ENCODE peak calls at places on chromosomes 3 and 15, in seven cellular contexts. One of them, this sample, is unnamed.

GRCh38 chr15:60358935-60359672 is 38.7 kb downstream of the ANXA2 start:
- DNase-seq in EH: peak
- DNase-seq in aorta: no peak
- DNase-seq in iris pigment epithelial cell: peak
- DNase-seq in stimulated activated CD4-positive, alpha-beta T cell treated with anti-CD3 and anti-CD28 coated beads, Interleukin-1b, Interleukin-23, amount 100 ng/mL, for 1 hour: no peak
- DNase-seq in GF-D8: no peak
- DNase-seq in NCI-H2081: peak
- DNase-seq in this sample: peak

GRCh38 chr3:15081960-15082664 is 16.8 kb downstream of the RBSN start:
- DNase-seq in EH: peak
- DNase-seq in aorta: peak
- DNase-seq in stimulated activated CD4-positive, alpha-beta T cell treated with anti-CD3 and anti-CD28 coated beads, Interleukin-1b, Interleukin-23, amount 100 ng/mL, for 1 hour: no peak
- DNase-seq in GF-D8: no peak
- DNase-seq in iris pigment epithelial cell: peak
- DNase-seq in NCI-H2081: no peak
- DNase-seq in this sample: no peak

GRCh38 chr15:101597360-101597928 is 54.7 kb downstream of the TM2D3 start:
- DNase-seq in aorta: no peak
- DNase-seq in stimulated activated CD4-positive, alpha-beta T cell treated with anti-CD3 and anti-CD28 coated beads, Interleukin-1b, Interleukin-23, amount 100 ng/mL, for 1 hour: no peak
- DNase-seq in iris pigment epithelial cell: peak
- DNase-seq in EH: no peak
- DNase-seq in GF-D8: no peak
- DNase-seq in NCI-H2081: no peak
- DNase-seq in this sample: no peak

GRCh38 chr15:31456329-31457060 is 129.9 kb downstream of the KLF13 start:
- DNase-seq in EH: no peak
- DNase-seq in stimulated activated CD4-positive, alpha-beta T cell treated with anti-CD3 and anti-CD28 coated beads, Interleukin-1b, Interleukin-23, amount 100 ng/mL, for 1 hour: no peak
- DNase-seq in iris pigment epithelial cell: no peak
- DNase-seq in GF-D8: no peak
- DNase-seq in aorta: peak
- DNase-seq in NCI-H2081: no peak
- DNase-seq in this sample: no peak

GRCh38 chr3:57163751-57164150 is 1.4 kb downstream of the IL17RD start:
- DNase-seq in aorta: no peak
- DNase-seq in EH: no peak
- DNase-seq in GF-D8: no peak
- DNase-seq in iris pigment epithelial cell: no peak
- DNase-seq in NCI-H2081: no peak
- DNase-seq in stimulated activated CD4-positive, alpha-beta T cell treated with anti-CD3 and anti-CD28 coated beads, Interleukin-1b, Interleukin-23, amount 100 ng/mL, for 1 hour: no peak
- DNase-seq in this sample: no peak

GRCh38 chr3:118984699-118985098 is 49.9 kb downstream of the IGSF11 start:
- DNase-seq in stimulated activated CD4-positive, alpha-beta T cell treated with anti-CD3 and anti-CD28 coated beads, Interleukin-1b, Interleukin-23, amount 100 ng/mL, for 1 hour: no peak
- DNase-seq in iris pigment epithelial cell: no peak
- DNase-seq in NCI-H2081: no peak
- DNase-seq in aorta: no peak
- DNase-seq in EH: no peak
- DNase-seq in GF-D8: no peak
- DNase-seq in this sample: no peak

GRCh38 chr15:41691471-41691870 is 31.3 kb downstream of the MGA start:
- DNase-seq in NCI-H2081: no peak
- DNase-seq in GF-D8: no peak
- DNase-seq in EH: no peak
- DNase-seq in aorta: no peak
- DNase-seq in iris pigment epithelial cell: peak
- DNase-seq in stimulated activated CD4-positive, alpha-beta T cell treated with anti-CD3 and anti-CD28 coated beads, Interleukin-1b, Interleukin-23, amount 100 ng/mL, for 1 hour: no peak
- DNase-seq in this sample: no peak

GRCh38 chr3:185406127-185406620 is 43.2 kb downstream of the MAP3K13 start:
- DNase-seq in EH: no peak
- DNase-seq in GF-D8: no peak
- DNase-seq in aorta: no peak
- DNase-seq in NCI-H2081: peak
- DNase-seq in stimulated activated CD4-positive, alpha-beta T cell treated with anti-CD3 and anti-CD28 coated beads, Interleukin-1b, Interleukin-23, amount 100 ng/mL, for 1 hour: no peak
- DNase-seq in iris pigment epithelial cell: no peak
- DNase-seq in this sample: no peak

GRCh38 chr15:80419546-80419945 is 15.4 kb downstream of the ARNT2 start:
- DNase-seq in NCI-H2081: no peak
- DNase-seq in aorta: no peak
- DNase-seq in iris pigment epithelial cell: peak
- DNase-seq in stimulated activated CD4-positive, alpha-beta T cell treated with anti-CD3 and anti-CD28 coated beads, Interleukin-1b, Interleukin-23, amount 100 ng/mL, for 1 hour: no peak
- DNase-seq in GF-D8: no peak
- DNase-seq in EH: peak
- DNase-seq in this sample: no peak

GRCh38 chr3:64354956-64355355 is 129.7 kb upstream of the PRICKLE2 start:
- DNase-seq in GF-D8: no peak
- DNase-seq in NCI-H2081: no peak
- DNase-seq in stimulated activated CD4-positive, alpha-beta T cell treated with anti-CD3 and anti-CD28 coated beads, Interleukin-1b, Interleukin-23, amount 100 ng/mL, for 1 hour: no peak
- DNase-seq in iris pigment epithelial cell: no peak
- DNase-seq in EH: no peak
- DNase-seq in aorta: no peak
- DNase-seq in this sample: no peak

GRCh38 chr3:108486272-108486787 is 24.1 kb downstream of the MYH15 start:
- DNase-seq in GF-D8: no peak
- DNase-seq in iris pigment epithelial cell: no peak
- DNase-seq in stimulated activated CD4-positive, alpha-beta T cell treated with anti-CD3 and anti-CD28 coated beads, Interleukin-1b, Interleukin-23, amount 100 ng/mL, for 1 hour: no peak
- DNase-seq in NCI-H2081: no peak
- DNase-seq in EH: no peak
- DNase-seq in aorta: no peak
- DNase-seq in this sample: no peak

GRCh38 chr3:154060606-154061380 is 60.4 kb upstream of the ARHGEF26 start:
- DNase-seq in EH: peak
- DNase-seq in stimulated activated CD4-positive, alpha-beta T cell treated with anti-CD3 and anti-CD28 coated beads, Interleukin-1b, Interleukin-23, amount 100 ng/mL, for 1 hour: no peak
- DNase-seq in iris pigment epithelial cell: peak
- DNase-seq in aorta: peak
- DNase-seq in GF-D8: no peak
- DNase-seq in NCI-H2081: no peak
- DNase-seq in this sample: no peak

GRCh38 chr3:109336272-109336957 is 931 bp downstream of the DPPA4 start:
- DNase-seq in aorta: peak
- DNase-seq in EH: peak
- DNase-seq in stimulated activated CD4-positive, alpha-beta T cell treated with anti-CD3 and anti-CD28 coated beads, Interleukin-1b, Interleukin-23, amount 100 ng/mL, for 1 hour: no peak
- DNase-seq in GF-D8: no peak
- DNase-seq in NCI-H2081: no peak
- DNase-seq in iris pigment epithelial cell: peak
- DNase-seq in this sample: no peak

GRCh38 chr3:185656321-185656840 is 70.3 kb downstream of the SENP2 start:
- DNase-seq in NCI-H2081: no peak
- DNase-seq in iris pigment epithelial cell: peak
- DNase-seq in stimulated activated CD4-positive, alpha-beta T cell treated with anti-CD3 and anti-CD28 coated beads, Interleukin-1b, Interleukin-23, amount 100 ng/mL, for 1 hour: no peak
- DNase-seq in EH: peak
- DNase-seq in GF-D8: no peak
- DNase-seq in aorta: peak
- DNase-seq in this sample: no peak

GRCh38 chr15:37865687-37866086 is 68.8 kb upstream of the TMCO5A start:
- DNase-seq in GF-D8: no peak
- DNase-seq in EH: no peak
- DNase-seq in aorta: no peak
- DNase-seq in iris pigment epithelial cell: no peak
- DNase-seq in stimulated activated CD4-positive, alpha-beta T cell treated with anti-CD3 and anti-CD28 coated beads, Interleukin-1b, Interleukin-23, amount 100 ng/mL, for 1 hour: no peak
- DNase-seq in NCI-H2081: no peak
- DNase-seq in this sample: no peak

GRCh38 chr3:155763870-155764463 is 19.1 kb upstream of the PLCH1 start:
- DNase-seq in stimulated activated CD4-positive, alpha-beta T cell treated with anti-CD3 and anti-CD28 coated beads, Interleukin-1b, Interleukin-23, amount 100 ng/mL, for 1 hour: no peak
- DNase-seq in NCI-H2081: no peak
- DNase-seq in EH: no peak
- DNase-seq in iris pigment epithelial cell: no peak
- DNase-seq in aorta: no peak
- DNase-seq in GF-D8: no peak
- DNase-seq in this sample: no peak

GRCh38 chr3:176055851-176056250 is 1141.4 kb downstream of the TBL1XR1 start:
- DNase-seq in aorta: no peak
- DNase-seq in iris pigment epithelial cell: no peak
- DNase-seq in EH: no peak
- DNase-seq in GF-D8: no peak
- DNase-seq in stimulated activated CD4-positive, alpha-beta T cell treated with anti-CD3 and anti-CD28 coated beads, Interleukin-1b, Interleukin-23, amount 100 ng/mL, for 1 hour: no peak
- DNase-seq in NCI-H2081: peak
- DNase-seq in this sample: no peak

GRCh38 chr3:49500408-49501257 is 30.6 kb downstream of the DAG1 start:
- DNase-seq in NCI-H2081: no peak
- DNase-seq in iris pigment epithelial cell: peak
- DNase-seq in GF-D8: peak
- DNase-seq in stimulated activated CD4-positive, alpha-beta T cell treated with anti-CD3 and anti-CD28 coated beads, Interleukin-1b, Interleukin-23, amount 100 ng/mL, for 1 hour: no peak
- DNase-seq in aorta: peak
- DNase-seq in EH: peak
- DNase-seq in this sample: no peak

GRCh38 chr3:81214626-81215025 is 546.8 kb downstream of the GBE1 start:
- DNase-seq in EH: no peak
- DNase-seq in iris pigment epithelial cell: peak
- DNase-seq in NCI-H2081: no peak
- DNase-seq in GF-D8: no peak
- DNase-seq in aorta: no peak
- DNase-seq in stimulated activated CD4-positive, alpha-beta T cell treated with anti-CD3 and anti-CD28 coated beads, Interleukin-1b, Interleukin-23, amount 100 ng/mL, for 1 hour: no peak
- DNase-seq in this sample: no peak

GRCh38 chr3:127134466-127134865 is 58.5 kb upstream of the PRR23E start:
- DNase-seq in iris pigment epithelial cell: no peak
- DNase-seq in NCI-H2081: no peak
- DNase-seq in EH: no peak
- DNase-seq in stimulated activated CD4-positive, alpha-beta T cell treated with anti-CD3 and anti-CD28 coated beads, Interleukin-1b, Interleukin-23, amount 100 ng/mL, for 1 hour: no peak
- DNase-seq in aorta: no peak
- DNase-seq in GF-D8: no peak
- DNase-seq in this sample: no peak

GRCh38 chr3:146839727-146840126 is 234.6 kb upstream of the PLSCR5 start:
- DNase-seq in GF-D8: no peak
- DNase-seq in aorta: no peak
- DNase-seq in NCI-H2081: no peak
- DNase-seq in stimulated activated CD4-positive, alpha-beta T cell treated with anti-CD3 and anti-CD28 coated beads, Interleukin-1b, Interleukin-23, amount 100 ng/mL, for 1 hour: no peak
- DNase-seq in iris pigment epithelial cell: no peak
- DNase-seq in EH: no peak
- DNase-seq in this sample: no peak

GRCh38 chr3:159992601-159993000 is 4.0 kb downstream of the IL12A start:
- DNase-seq in NCI-H2081: no peak
- DNase-seq in aorta: no peak
- DNase-seq in iris pigment epithelial cell: no peak
- DNase-seq in stimulated activated CD4-positive, alpha-beta T cell treated with anti-CD3 and anti-CD28 coated beads, Interleukin-1b, Interleukin-23, amount 100 ng/mL, for 1 hour: no peak
- DNase-seq in EH: no peak
- DNase-seq in GF-D8: no peak
- DNase-seq in this sample: no peak

GRCh38 chr3:46484911-46485696 is 12.7 kb upstream of the RTP3 start:
- DNase-seq in stimulated activated CD4-positive, alpha-beta T cell treated with anti-CD3 and anti-CD28 coated beads, Interleukin-1b, Interleukin-23, amount 100 ng/mL, for 1 hour: no peak
- DNase-seq in NCI-H2081: no peak
- DNase-seq in iris pigment epithelial cell: no peak
- DNase-seq in EH: no peak
- DNase-seq in aorta: no peak
- DNase-seq in GF-D8: no peak
- DNase-seq in this sample: peak

GRCh38 chr3:183287301-183287971 is 34.4 kb downstream of the B3GNT5 start:
- DNase-seq in stimulated activated CD4-positive, alpha-beta T cell treated with anti-CD3 and anti-CD28 coated beads, Interleukin-1b, Interleukin-23, amount 100 ng/mL, for 1 hour: no peak
- DNase-seq in iris pigment epithelial cell: peak
- DNase-seq in aorta: peak
- DNase-seq in NCI-H2081: no peak
- DNase-seq in GF-D8: no peak
- DNase-seq in EH: peak
- DNase-seq in this sample: no peak

GRCh38 chr3:195075941-195076875 is 194.8 kb downstream of the XXYLT1 start:
- DNase-seq in iris pigment epithelial cell: no peak
- DNase-seq in stimulated activated CD4-positive, alpha-beta T cell treated with anti-CD3 and anti-CD28 coated beads, Interleukin-1b, Interleukin-23, amount 100 ng/mL, for 1 hour: no peak
- DNase-seq in GF-D8: no peak
- DNase-seq in NCI-H2081: no peak
- DNase-seq in EH: no peak
- DNase-seq in aorta: peak
- DNase-seq in this sample: no peak

GRCh38 chr15:41513282-41514227 is at the start of gene LTK:
- DNase-seq in GF-D8: no peak
- DNase-seq in stimulated activated CD4-positive, alpha-beta T cell treated with anti-CD3 and anti-CD28 coated beads, Interleukin-1b, Interleukin-23, amount 100 ng/mL, for 1 hour: no peak
- DNase-seq in EH: peak
- DNase-seq in iris pigment epithelial cell: no peak
- DNase-seq in NCI-H2081: no peak
- DNase-seq in aorta: no peak
- DNase-seq in this sample: no peak

GRCh38 chr3:193879099-193879863 is 256.7 kb upstream of the HES1 start:
- DNase-seq in iris pigment epithelial cell: no peak
- DNase-seq in stimulated activated CD4-positive, alpha-beta T cell treated with anti-CD3 and anti-CD28 coated beads, Interleukin-1b, Interleukin-23, amount 100 ng/mL, for 1 hour: no peak
- DNase-seq in EH: no peak
- DNase-seq in NCI-H2081: no peak
- DNase-seq in aorta: no peak
- DNase-seq in GF-D8: no peak
- DNase-seq in this sample: no peak

GRCh38 chr3:161890147-161890625 is 393.6 kb downstream of the OTOL1 start:
- DNase-seq in stimulated activated CD4-positive, alpha-beta T cell treated with anti-CD3 and anti-CD28 coated beads, Interleukin-1b, Interleukin-23, amount 100 ng/mL, for 1 hour: no peak
- DNase-seq in aorta: peak
- DNase-seq in iris pigment epithelial cell: peak
- DNase-seq in GF-D8: no peak
- DNase-seq in NCI-H2081: no peak
- DNase-seq in EH: peak
- DNase-seq in this sample: no peak

GRCh38 chr15:77516076-77516475 is 95.4 kb downstream of the HMG20A start:
- DNase-seq in NCI-H2081: no peak
- DNase-seq in EH: no peak
- DNase-seq in aorta: no peak
- DNase-seq in GF-D8: no peak
- DNase-seq in iris pigment epithelial cell: no peak
- DNase-seq in stimulated activated CD4-positive, alpha-beta T cell treated with anti-CD3 and anti-CD28 coated beads, Interleukin-1b, Interleukin-23, amount 100 ng/mL, for 1 hour: no peak
- DNase-seq in this sample: no peak

GRCh38 chr3:17231537-17232261 is 346.9 kb downstream of the PLCL2 start:
- DNase-seq in iris pigment epithelial cell: no peak
- DNase-seq in aorta: no peak
- DNase-seq in GF-D8: no peak
- DNase-seq in NCI-H2081: no peak
- DNase-seq in stimulated activated CD4-positive, alpha-beta T cell treated with anti-CD3 and anti-CD28 coated beads, Interleukin-1b, Interleukin-23, amount 100 ng/mL, for 1 hour: no peak
- DNase-seq in EH: no peak
- DNase-seq in this sample: no peak

GRCh38 chr15:98801234-98801561 is 152.9 kb downstream of the IGF1R start:
- DNase-seq in aorta: no peak
- DNase-seq in stimulated activated CD4-positive, alpha-beta T cell treated with anti-CD3 and anti-CD28 coated beads, Interleukin-1b, Interleukin-23, amount 100 ng/mL, for 1 hour: no peak
- DNase-seq in GF-D8: no peak
- DNase-seq in NCI-H2081: peak
- DNase-seq in EH: no peak
- DNase-seq in iris pigment epithelial cell: no peak
- DNase-seq in this sample: peak

GRCh38 chr15:83100072-83100646 is 7.3 kb upstream of the TM6SF1 start:
- DNase-seq in GF-D8: no peak
- DNase-seq in NCI-H2081: no peak
- DNase-seq in iris pigment epithelial cell: no peak
- DNase-seq in EH: no peak
- DNase-seq in aorta: no peak
- DNase-seq in stimulated activated CD4-positive, alpha-beta T cell treated with anti-CD3 and anti-CD28 coated beads, Interleukin-1b, Interleukin-23, amount 100 ng/mL, for 1 hour: no peak
- DNase-seq in this sample: no peak

GRCh38 chr15:82934100-82934880 is 18.2 kb downstream of the HOMER2 start:
- DNase-seq in aorta: no peak
- DNase-seq in NCI-H2081: no peak
- DNase-seq in GF-D8: no peak
- DNase-seq in iris pigment epithelial cell: no peak
- DNase-seq in stimulated activated CD4-positive, alpha-beta T cell treated with anti-CD3 and anti-CD28 coated beads, Interleukin-1b, Interleukin-23, amount 100 ng/mL, for 1 hour: no peak
- DNase-seq in EH: no peak
- DNase-seq in this sample: no peak

GRCh38 chr15:74291101-74292071 is 55.3 kb downstream of the CCDC33 start:
- DNase-seq in GF-D8: peak
- DNase-seq in iris pigment epithelial cell: peak
- DNase-seq in NCI-H2081: peak
- DNase-seq in EH: peak
- DNase-seq in stimulated activated CD4-positive, alpha-beta T cell treated with anti-CD3 and anti-CD28 coated beads, Interleukin-1b, Interleukin-23, amount 100 ng/mL, for 1 hour: no peak
- DNase-seq in aorta: peak
- DNase-seq in this sample: no peak

GRCh38 chr3:39541917-39542329 is 74.4 kb downstream of the MOBP start:
- DNase-seq in aorta: no peak
- DNase-seq in EH: peak
- DNase-seq in GF-D8: no peak
- DNase-seq in iris pigment epithelial cell: peak
- DNase-seq in stimulated activated CD4-positive, alpha-beta T cell treated with anti-CD3 and anti-CD28 coated beads, Interleukin-1b, Interleukin-23, amount 100 ng/mL, for 1 hour: no peak
- DNase-seq in NCI-H2081: peak
- DNase-seq in this sample: peak

GRCh38 chr15:72306211-72306785 is 13.7 kb downstream of the CELF6 start:
- DNase-seq in EH: peak
- DNase-seq in GF-D8: no peak
- DNase-seq in iris pigment epithelial cell: peak
- DNase-seq in NCI-H2081: no peak
- DNase-seq in aorta: peak
- DNase-seq in stimulated activated CD4-positive, alpha-beta T cell treated with anti-CD3 and anti-CD28 coated beads, Interleukin-1b, Interleukin-23, amount 100 ng/mL, for 1 hour: peak
- DNase-seq in this sample: no peak

GRCh38 chr15:80514071-80514780 is 110.0 kb downstream of the ARNT2 start:
- DNase-seq in EH: peak
- DNase-seq in aorta: no peak
- DNase-seq in iris pigment epithelial cell: peak
- DNase-seq in NCI-H2081: no peak
- DNase-seq in GF-D8: no peak
- DNase-seq in stimulated activated CD4-positive, alpha-beta T cell treated with anti-CD3 and anti-CD28 coated beads, Interleukin-1b, Interleukin-23, amount 100 ng/mL, for 1 hour: no peak
- DNase-seq in this sample: no peak